ENCODE peak calls at places on chromosomes 4 and X, in four cellular contexts. P, A, Q and B are unnamed samples.

GRCh38 chr4:118983293-118983692 is 94.6 kb downstream of the SYNPO2 start:
- DNase-seq in P (no peak), A (no peak), Q (no peak), B (no peak)

GRCh38 chrX:108420481-108420880 is 17.7 kb downstream of the COL4A6 start:
- DNase-seq in P (no peak), A (no peak), Q (no peak), B (no peak)

GRCh38 chrX:65009459-65009858 is 33.2 kb upstream of the ZC4H2 start:
- DNase-seq in P (no peak), A (no peak), Q (no peak), B (no peak)

GRCh38 chr4:128793859-128794667 is 15.4 kb upstream of the JADE1 start:
- DNase-seq in P (no peak), A (no peak), Q (no peak), B (no peak)

GRCh38 chr4:14234330-14234729 is 606.8 kb upstream of the BOD1L1 start:
- DNase-seq in P (no peak), A (no peak), Q (no peak), B (no peak)

GRCh38 chr4:6917445-6918241 is 8.0 kb downstream of the TBC1D14 start:
- DNase-seq in P (no peak), A (peak), Q (peak), B (peak)

GRCh38 chr4:138647433-138647832 is 368.1 kb upstream of the NOCT start:
- DNase-seq in P (no peak), A (no peak), Q (no peak), B (no peak)

GRCh38 chr4:111546881-111547280 is 598.4 kb upstream of the FAM241A start:
- DNase-seq in P (no peak), A (no peak), Q (no peak), B (no peak)

GRCh38 chrX:147900349-147900748 is 11.4 kb upstream of the FMR1 start:
- DNase-seq in P (no peak), A (no peak), Q (no peak), B (no peak)

GRCh38 chr4:60216752-60217151 is 983.4 kb upstream of the ADGRL3 start:
- DNase-seq in P (no peak), A (no peak), Q (no peak), B (no peak)

GRCh38 chr4:81650871-81651270 is 179.2 kb upstream of the RASGEF1B start:
- DNase-seq in P (no peak), A (no peak), Q (no peak), B (no peak)

GRCh38 chrX:44872319-44872816 is 620 bp upstream of the KDM6A start:
- DNase-seq in P (no peak), A (peak), Q (no peak), B (peak)

GRCh38 chr4:140249351-140249750 is 95.4 kb upstream of the MAML3 start:
- DNase-seq in P (no peak), A (peak), Q (no peak), B (no peak)

GRCh38 chrX:154990496-154990895 is 32.0 kb downstream of the F8 start:
- DNase-seq in P (no peak), A (no peak), Q (no peak), B (no peak)

GRCh38 chr4:26069218-26069617 is 155.2 kb downstream of the SMIM20 start:
- DNase-seq in P (no peak), A (peak), Q (no peak), B (peak)

GRCh38 chr4:164536829-164537228 is 217.1 kb upstream of the SMIM31 start:
- DNase-seq in P (peak), A (no peak), Q (no peak), B (no peak)

GRCh38 chr4:55854132-55854531 is 684 bp downstream of the EXOC1 start:
- DNase-seq in P (no peak), A (peak), Q (no peak), B (no peak)

GRCh38 chrX:134761788-134762187 is 103.5 kb upstream of the PLAC1 start:
- DNase-seq in P (no peak), A (peak), Q (no peak), B (peak)

GRCh38 chr4:26388671-26389070 is 67.9 kb downstream of the RBPJ start:
- DNase-seq in P (no peak), A (no peak), Q (no peak), B (no peak)

GRCh38 chrX:110167952-110168451 is 149.9 kb downstream of the AMMECR1 start:
- DNase-seq in P (no peak), A (peak), Q (no peak), B (peak)

GRCh38 chr4:40976343-40976742 is 226.6 kb downstream of the NSUN7 start:
- DNase-seq in P (no peak), A (peak), Q (no peak), B (peak)

GRCh38 chr4:68780232-68780631 is 35.6 kb upstream of the UGT2B10 start:
- DNase-seq in P (no peak), A (no peak), Q (no peak), B (no peak)

GRCh38 chr4:184067931-184068554 is 149.6 kb downstream of the ENPP6 start:
- DNase-seq in P (no peak), A (no peak), Q (no peak), B (peak)

GRCh38 chrX:118864063-118864630 is 40.5 kb downstream of the ZCCHC12 start:
- DNase-seq in P (no peak), A (no peak), Q (no peak), B (no peak)

GRCh38 chrX:9356846-9357245 is 108.0 kb upstream of the TBL1X start:
- DNase-seq in P (no peak), A (no peak), Q (no peak), B (no peak)

GRCh38 chr4:15295421-15296162 is 132.2 kb upstream of the C1QTNF7 start:
- DNase-seq in P (no peak), A (no peak), Q (no peak), B (no peak)

GRCh38 chr4:6674500-6675149 is 19.1 kb upstream of the S100P start:
- DNase-seq in P (no peak), A (peak), Q (no peak), B (peak)

GRCh38 chrX:50107470-50107869 is 93.3 kb downstream of the AKAP4 start:
- DNase-seq in P (peak), A (no peak), Q (no peak), B (no peak)

GRCh38 chr4:146654976-146655761 is 16.5 kb downstream of the POU4F2 start:
- DNase-seq in P (no peak), A (no peak), Q (no peak), B (no peak)
- H3K4me3 ChIP-seq in P (peak), A (no peak), Q (peak), B (peak)

GRCh38 chr4:168652818-168653217 is 156.0 kb downstream of the PALLD start:
- DNase-seq in P (no peak), A (no peak), Q (no peak), B (no peak)

GRCh38 chr4:168654206-168655174 is 157.6 kb downstream of the PALLD start:
- DNase-seq in P (no peak), A (no peak), Q (no peak), B (peak)

GRCh38 chr4:168655182-168655581 is 158.3 kb downstream of the PALLD start:
- DNase-seq in P (no peak), A (no peak), Q (no peak), B (peak)

GRCh38 chr4:168656946-168657473 is 160.2 kb downstream of the PALLD start:
- DNase-seq in P (no peak), A (no peak), Q (no peak), B (no peak)

GRCh38 chr4:168656055-168656660 is 159.3 kb downstream of the PALLD start:
- DNase-seq in P (peak), A (no peak), Q (no peak), B (no peak)
- H3K4me3 ChIP-seq in P (no peak), A (no peak), Q (no peak), B (no peak)

DNA sequence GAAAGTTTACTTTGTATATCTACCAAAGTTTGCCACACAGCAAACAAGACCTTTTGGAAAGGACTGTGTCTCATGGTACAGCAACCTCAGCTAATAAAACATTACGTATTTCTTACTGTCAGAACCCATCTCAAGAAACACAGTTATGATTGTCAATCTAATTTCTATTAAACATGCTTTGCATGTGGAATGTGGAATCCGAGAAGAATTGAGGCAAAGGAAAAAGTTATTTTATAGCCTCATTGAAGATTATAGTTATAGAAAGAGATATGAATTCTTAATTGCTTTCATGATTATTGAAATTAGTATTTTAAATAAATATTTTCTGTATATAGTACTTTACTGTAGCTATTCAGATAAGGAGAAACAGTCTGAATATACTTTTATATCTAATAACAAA is 5.4 kb downstream of the PCDH7 start:
- DNase-seq in P (no peak), A (no peak), Q (no peak), B (no peak)
- H3K4me3 ChIP-seq in P (peak), A (no peak), Q (peak), B (no peak)

GRCh38 chrX:124651031-124651430 is 304.7 kb downstream of the SH2D1A start:
- DNase-seq in P (no peak), A (no peak), Q (no peak), B (no peak)
- H3K4me3 ChIP-seq in P (no peak), A (no peak), Q (no peak), B (no peak)

DNA sequence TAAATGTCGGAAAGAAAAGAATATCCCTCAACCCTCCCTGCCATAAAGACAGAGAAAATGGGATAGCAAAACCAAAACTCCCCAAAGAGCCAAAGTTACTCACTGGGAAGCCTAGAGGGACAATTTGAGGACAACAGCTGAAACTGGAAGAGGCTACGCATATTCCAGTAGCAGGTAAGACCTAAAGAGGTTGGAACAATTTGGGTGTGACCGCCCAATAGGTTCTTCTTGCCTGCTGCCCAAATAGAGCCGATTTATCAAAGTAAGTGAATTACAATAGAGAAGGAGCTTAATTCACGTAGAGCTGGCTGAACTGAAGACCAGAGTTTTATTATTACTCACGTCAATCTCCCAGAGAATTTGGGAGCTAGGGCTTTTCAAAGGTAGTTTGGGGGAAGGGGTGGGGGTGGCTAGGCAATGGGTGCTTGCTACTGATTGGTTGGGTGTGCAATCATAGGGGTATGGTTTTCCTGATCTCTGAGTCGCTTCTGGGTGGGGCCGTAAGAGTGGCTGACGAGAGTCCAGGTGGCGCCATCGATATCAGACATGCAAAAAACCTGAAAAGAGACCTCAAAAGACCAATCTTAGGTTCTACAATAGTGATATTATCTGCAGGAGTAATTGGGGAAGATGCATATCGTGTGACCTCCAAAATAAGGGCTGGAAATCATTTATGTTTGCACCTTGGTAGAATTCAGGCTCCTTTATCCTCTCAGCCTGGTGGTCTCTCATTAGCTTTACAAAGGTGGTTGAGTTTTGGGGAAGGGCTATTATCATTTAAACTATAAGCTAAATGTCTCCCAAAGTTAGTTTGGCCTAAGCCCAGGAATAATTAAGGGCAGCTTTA is 39.0 kb upstream of the SLC7A3 start:
- DNase-seq in P (no peak), A (no peak), Q (no peak), B (no peak)
- H3K4me3 ChIP-seq in P (no peak), A (no peak), Q (no peak), B (no peak)

GRCh38 chr4:135744928-135745327 is 1543.3 kb upstream of the PABPC4L start:
- DNase-seq in P (no peak), A (no peak), Q (no peak), B (no peak)
- H3K4me3 ChIP-seq in P (no peak), A (no peak), Q (no peak), B (no peak)

GRCh38 chr4:124025423-124025822 is 628.8 kb downstream of the SPRY1 start:
- DNase-seq in P (no peak), A (no peak), Q (no peak), B (no peak)
- H3K4me3 ChIP-seq in P (no peak), A (no peak), Q (no peak), B (no peak)